ENCODE peak calls at places on chromosomes 12 and 14, in six cellular contexts. R, D, Y, C, X and I are unnamed samples.

GRCh38 chr12:85004199-85004598 is 31.9 kb downstream of the TSPAN19 start:
- DNase-seq in C (no peak), X (no peak), D (no peak), Y (no peak), R (no peak), I (no peak)

GRCh38 chr12:107992870-107993451 is 136.1 kb upstream of the WSCD2 start:
- DNase-seq in R (peak), X (no peak), D (no peak), C (peak), Y (peak), I (no peak)

GRCh38 chr12:53975019-53975815 is 463 bp upstream of the HOTAIR start:
- DNase-seq in X (no peak), C (no peak), Y (no peak), R (peak), D (no peak), I (no peak)

GRCh38 chr14:100734031-100734990 is 7.6 kb downstream of the DLK1 start:
- DNase-seq in C (no peak), D (peak), R (peak), X (no peak), Y (no peak), I (no peak)

GRCh38 chr14:66507181-66507721 is 696 bp upstream of the GPHN start:
- DNase-seq in R (peak), Y (no peak), X (peak), C (no peak), D (no peak), I (peak)

GRCh38 chr12:20596036-20596435 is 99.1 kb upstream of the SLCO1C1 start:
- DNase-seq in D (no peak), X (no peak), C (no peak), R (peak), Y (no peak), I (no peak)

GRCh38 chr14:32230695-32231280 is 27.7 kb upstream of the RNU6-8 start:
- DNase-seq in X (no peak), R (no peak), D (no peak), Y (no peak), C (peak), I (no peak)

GRCh38 chr12:53217930-53218307 is 10.9 kb upstream of the ITGB7 start:
- DNase-seq in X (no peak), C (no peak), Y (no peak), D (no peak), R (no peak), I (no peak)

GRCh38 chr12:28611115-28611435 is 420.8 kb downstream of the CCDC91 start:
- DNase-seq in Y (no peak), X (no peak), D (no peak), R (no peak), C (peak), I (no peak)

GRCh38 chr12:24561411-24561871 is 387.5 kb downstream of the BCAT1 start:
- DNase-seq in R (peak), Y (peak), D (no peak), X (no peak), C (peak), I (no peak)

GRCh38 chr12:80648866-80649265 is 58.6 kb upstream of the MYF6 start:
- DNase-seq in Y (no peak), X (no peak), D (no peak), C (no peak), R (no peak), I (no peak)

GRCh38 chr12:53219116-53219955 is 12.3 kb upstream of the ITGB7 start:
- DNase-seq in R (peak), C (peak), Y (peak), D (no peak), X (no peak), I (no peak)

GRCh38 chr12:101792046-101792931 is 38.5 kb downstream of the GNPTAB start:
- DNase-seq in X (peak), R (peak), D (no peak), C (no peak), Y (no peak), I (no peak)

GRCh38 chr12:57139796-57140649 is 7.4 kb downstream of the LRP1-AS start:
- DNase-seq in C (no peak), R (no peak), D (no peak), X (no peak), Y (no peak), I (no peak)